ENCODE peak calls at places on chromosomes 1 and 21, in nine cellular contexts. P, X, L, B, W, Q, I, E and D are unnamed samples. For H3K27me3, the result is how much of the 10 kb centered on the place peaks cover.

GRCh38 chr1:235181561-235182245 is 20.7 kb upstream of the RBM34 start:
- DNase-seq in W (no peak), I (no peak), L (no peak), E (no peak), B (no peak), X (no peak), P (no peak), Q (no peak), D (no peak)

GRCh38 chr1:168783424-168783823 is 54.4 kb upstream of the DPT start:
- DNase-seq in I (no peak), X (no peak), B (no peak), Q (no peak), E (no peak), W (no peak), P (no peak), L (no peak), D (no peak)

GRCh38 chr1:172255223-172255560 is 165.3 kb upstream of the C1orf105 start:
- DNase-seq in Q (no peak), P (no peak), E (no peak), I (no peak), W (no peak), X (no peak), B (no peak), L (no peak), D (no peak)

GRCh38 chr1:94296018-94296417 is 58.6 kb upstream of the ARHGAP29 start:
- DNase-seq in B (peak), E (no peak), W (peak), X (peak), Q (no peak), L (no peak), I (no peak), P (no peak), D (no peak)

GRCh38 chr1:29033829-29034466 is 89.8 kb downstream of the TMEM200B start:
- DNase-seq in Q (no peak), E (peak), W (peak), B (no peak), L (no peak), I (no peak), P (no peak), X (peak), D (no peak)

GRCh38 chr1:208791458-208791857 is 547.3 kb upstream of the PLXNA2 start:
- DNase-seq in E (no peak), P (no peak), X (no peak), B (no peak), W (no peak), I (no peak), Q (no peak), L (no peak), D (peak)

GRCh38 chr1:227357229-227358078 is 39.2 kb upstream of the CDC42BPA start:
- DNase-seq in X (peak), B (peak), E (no peak), I (peak), P (peak), Q (peak), L (no peak), W (peak), D (peak)

GRCh38 chr1:101438359-101438758 is 201.5 kb downstream of the S1PR1 start:
- DNase-seq in I (no peak), X (peak), W (no peak), L (no peak), B (peak), P (no peak), E (peak), Q (no peak), D (no peak)

GRCh38 chr1:216193839-216194443 is 229.3 kb downstream of the USH2A start:
- DNase-seq in E (no peak), L (no peak), P (no peak), I (no peak), B (no peak), W (no peak), Q (no peak), X (no peak), D (no peak)

GRCh38 chr1:208157769-208158168 is 86.4 kb downstream of the PLXNA2 start:
- DNase-seq in P (no peak), X (no peak), E (no peak), Q (no peak), W (no peak), L (no peak), B (no peak), I (no peak), D (no peak)

GRCh38 chr1:150613061-150613920 is 16.1 kb downstream of the ENSA start:
- DNase-seq in P (peak), W (peak), X (peak), L (no peak), Q (peak), I (no peak), E (no peak), B (peak), D (peak)

DNA sequence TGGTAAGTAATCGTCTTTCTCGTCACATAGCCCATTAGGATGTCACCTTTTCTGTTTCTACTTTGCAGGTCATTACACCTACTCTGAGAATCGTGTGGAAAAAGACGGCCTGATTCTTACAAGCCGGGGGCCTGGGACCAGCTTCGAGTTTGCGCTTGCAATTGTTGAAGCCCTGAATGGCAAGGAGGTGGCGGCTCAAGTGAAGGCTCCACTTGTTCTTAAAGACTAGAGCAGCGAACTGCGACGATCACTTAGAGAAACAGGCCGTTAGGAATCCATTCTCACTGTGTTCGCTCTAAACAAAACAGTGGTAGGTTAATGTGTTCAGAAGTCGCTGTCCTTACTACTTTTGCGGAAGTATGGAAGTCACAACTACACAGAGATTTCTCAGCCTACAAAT is 23.3 kb downstream of the PARK7 start:
- DNase-seq in Q (no peak), L (no peak), P (no peak), E (peak), X (no peak), I (no peak), B (no peak), W (no peak), D (no peak)
- H3K4me3 ChIP-seq in Q (no peak), L (no peak), P (no peak), E (no peak), X (no peak), I (no peak), B (no peak), W (no peak), D (no peak)

DNA sequence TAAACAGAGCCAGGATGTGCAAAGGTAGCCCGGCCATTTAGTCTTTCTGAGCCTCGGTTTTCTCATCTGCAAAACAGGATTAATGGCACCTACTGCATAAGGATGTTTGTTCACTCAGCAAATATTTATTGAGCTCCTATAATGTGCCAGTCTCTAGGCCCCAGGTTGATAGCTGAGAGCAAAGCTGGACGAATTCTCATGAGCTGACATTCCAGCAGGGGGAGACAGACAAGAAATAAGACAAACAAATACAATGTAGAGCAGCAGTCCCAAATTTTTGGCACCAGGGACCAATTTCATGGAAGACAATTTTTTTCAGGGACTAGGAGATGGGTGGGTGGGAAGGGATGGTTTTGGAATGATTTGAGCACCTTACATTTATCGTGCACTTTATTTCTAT is 74.3 kb upstream of the PAX7 start:
- DNase-seq in P (no peak), I (no peak), B (peak), W (peak), L (no peak), X (peak), E (peak), Q (peak), D (no peak)
- TF ChIP-seq CTCF in P (no peak), I (no peak), B (peak), W (peak), L (no peak), X (peak), E (peak), Q (no peak), D (peak)

DNA sequence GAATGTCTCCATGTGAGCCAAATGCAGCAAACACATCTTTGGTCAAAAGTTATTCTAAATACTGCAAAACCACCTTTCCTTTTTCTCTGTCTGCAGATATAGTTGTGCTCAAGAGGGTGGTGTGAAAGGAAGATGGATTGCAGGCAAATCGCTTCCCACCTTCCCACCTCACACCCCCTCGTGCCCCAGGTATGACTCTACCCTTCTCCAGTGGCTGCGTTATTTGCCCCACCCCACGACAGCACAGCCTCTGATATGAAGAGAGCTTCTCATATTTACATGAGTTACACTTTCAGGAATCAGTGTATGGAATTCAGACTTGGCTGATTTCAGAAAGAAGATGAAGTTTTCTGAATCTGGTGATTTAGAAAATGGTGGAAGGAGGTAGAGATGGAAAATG is 5.8 kb downstream of the TRIM58 start:
- DNase-seq in I (no peak), B (no peak), Q (no peak), X (no peak), W (no peak), P (no peak), L (no peak), E (no peak), D (no peak)
- H3K27me3 ChIP-seq in I (under half), B (under half), Q (under half), X (under half), W (under half), P (under half), L (under half), E (under half), D (under half)

DNA sequence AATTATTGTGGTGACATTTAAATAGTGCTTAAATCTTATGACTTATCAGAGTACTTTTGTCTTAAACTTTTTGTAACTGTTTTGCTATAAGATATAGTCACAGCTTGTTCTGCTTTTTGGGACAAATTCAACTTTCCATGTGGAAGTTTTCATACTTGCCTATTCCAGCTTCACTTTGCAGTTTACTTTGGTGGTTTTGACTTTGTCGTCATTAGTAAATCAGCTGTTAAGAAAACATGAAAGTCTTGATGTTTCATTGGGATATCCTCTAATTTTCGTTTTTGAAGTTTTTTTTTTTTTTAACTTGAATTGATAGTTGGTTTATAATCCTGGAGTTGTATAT is 31.3 kb downstream of the SDCCAG8 start:
- DNase-seq in B (no peak), P (no peak), L (no peak), I (no peak), Q (no peak), X (peak), E (no peak), W (peak), D (no peak)
- H3K4me3 ChIP-seq in B (no peak), P (no peak), L (no peak), I (no peak), Q (no peak), X (no peak), E (no peak), W (no peak), D (no peak)

DNA sequence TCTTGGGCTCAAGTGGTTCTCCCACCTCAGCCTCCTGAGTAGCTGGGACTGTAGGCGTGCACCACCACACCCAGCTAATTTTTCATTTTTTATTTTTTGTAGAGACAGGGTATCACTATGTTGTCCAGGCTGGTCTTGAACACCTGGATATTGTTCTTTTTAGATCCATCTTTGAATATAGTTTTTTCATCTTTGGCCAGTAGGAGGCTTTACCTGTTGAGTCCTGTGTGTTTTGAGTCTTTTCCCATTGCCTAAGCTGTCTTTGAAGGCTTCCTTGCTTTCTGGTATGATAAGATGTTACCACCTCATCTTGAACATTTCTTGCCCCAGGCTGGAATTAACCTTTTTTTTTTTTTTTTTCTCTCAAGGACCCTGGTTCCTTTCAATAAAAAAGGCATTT is 387.8 kb upstream of the RUNX1 start:
- DNase-seq in Q (no peak), P (no peak), E (no peak), I (no peak), X (no peak), L (no peak), W (no peak), B (no peak), D (no peak)
- TF ChIP-seq CTCF in Q (no peak), P (no peak), E (no peak), I (no peak), X (no peak), L (no peak), W (peak), B (no peak), D (no peak)

DNA sequence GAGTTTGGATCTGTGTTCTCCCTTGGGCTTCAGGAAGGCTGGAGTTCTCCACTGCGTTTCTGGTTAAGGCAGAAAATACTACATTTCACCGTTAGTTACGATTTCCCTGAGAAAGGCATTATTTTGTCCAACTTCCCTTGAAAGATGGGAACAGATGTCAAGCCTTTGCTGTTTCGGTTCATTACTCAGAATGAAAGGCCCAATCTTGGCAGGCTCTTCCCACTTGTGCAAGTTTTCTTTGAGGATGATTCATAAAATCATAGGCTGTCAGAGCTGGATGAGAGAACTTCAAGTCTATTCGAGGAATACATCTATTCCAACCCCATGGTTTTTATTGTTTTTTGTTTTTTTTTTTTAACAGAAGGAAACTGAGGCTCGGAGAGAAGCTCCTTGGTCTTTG is 205.2 kb downstream of the GRIK3 start:
- DNase-seq in B (no peak), L (no peak), E (no peak), Q (no peak), I (no peak), W (no peak), P (no peak), X (no peak), D (no peak)
- H3K27me3 ChIP-seq in B (under half), L (under half), E (under half), Q (under half), I (under half), W (under half), P (under half), X (under half), D (under half)

DNA sequence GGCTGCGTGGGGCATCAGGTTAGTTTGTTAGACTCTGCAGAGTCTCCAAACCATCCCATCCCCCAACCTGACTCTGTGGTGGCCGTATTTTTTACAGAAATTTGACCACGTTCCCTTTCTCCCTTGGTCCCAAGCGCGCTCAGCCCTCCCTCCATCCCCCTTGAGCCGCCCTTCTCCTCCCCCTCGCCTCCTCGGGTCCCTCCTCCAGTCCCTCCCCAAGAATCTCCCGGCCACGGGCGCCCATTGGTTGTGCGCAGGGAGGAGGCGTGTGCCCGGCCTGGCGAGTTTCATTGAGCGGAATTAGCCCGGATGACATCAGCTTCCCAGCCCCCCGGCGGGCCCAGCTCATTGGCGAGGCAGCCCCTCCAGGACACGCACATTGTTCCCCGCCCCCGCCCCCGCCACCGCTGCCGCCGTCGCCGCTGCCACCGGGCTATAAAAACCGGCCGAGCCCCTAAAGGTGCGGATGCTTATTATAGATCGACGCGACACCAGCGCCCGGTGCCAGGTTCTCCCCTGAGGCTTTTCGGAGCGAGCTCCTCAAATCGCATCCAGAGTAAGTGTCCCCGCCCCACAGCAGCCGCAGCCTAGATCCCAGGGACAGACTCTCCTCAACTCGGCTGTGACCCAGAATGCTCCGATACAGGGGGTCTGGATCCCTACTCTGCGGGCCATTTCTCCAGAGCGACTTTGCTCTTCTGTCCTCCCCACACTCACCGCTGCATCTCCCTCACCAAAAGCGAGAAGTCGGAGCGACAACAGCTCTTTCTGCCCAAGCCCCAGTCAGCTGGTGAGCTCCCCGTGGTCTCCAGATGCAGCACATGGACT is at the start of gene OLIG2:
- DNase-seq in I (no peak), E (peak), Q (no peak), P (no peak), W (no peak), B (no peak), L (no peak), X (no peak), D (no peak)
- H3K4me3 ChIP-seq in I (peak), E (peak), Q (peak), P (no peak), W (no peak), B (no peak), L (no peak), X (no peak), D (no peak)

DNA sequence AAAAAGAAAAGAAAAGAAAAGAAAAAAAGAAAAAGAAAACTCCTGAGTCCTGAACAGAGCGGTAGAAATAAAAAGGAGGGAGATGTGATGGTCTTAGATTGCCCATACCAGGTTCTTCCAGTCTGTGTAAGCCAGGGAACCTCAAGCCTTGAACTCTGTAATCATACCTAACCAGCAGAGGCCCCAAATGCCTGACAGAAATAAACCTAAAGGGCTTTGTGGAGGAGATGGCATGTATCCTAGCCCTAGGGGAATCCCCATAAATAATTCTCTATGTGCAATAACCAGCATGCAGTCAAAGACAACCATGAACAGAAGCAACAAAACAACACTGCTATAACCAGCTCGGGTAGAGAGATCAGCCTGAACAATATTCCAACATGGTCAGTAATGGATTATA is 40.4 kb downstream of the USP48 start:
- DNase-seq in X (no peak), I (no peak), E (no peak), Q (no peak), B (no peak), L (no peak), P (no peak), W (no peak), D (no peak)
- TF ChIP-seq CTCF in X (no peak), I (no peak), E (no peak), Q (no peak), B (no peak), L (no peak), P (no peak), W (no peak), D (no peak)